ENCODE peak calls at places on chromosome 16, in eight cellular contexts. U, Z, Y, H, J, X, M and K are unnamed samples.
A peak's percentile ranks its signal among the peaks of the same experiment; 100 is the strongest.

GRCh38 chr16:20906225-20906870 is 5.8 kb downstream of the LYRM1 start:
- DNase-seq in X (no peak), M (no peak), H (no peak), J (peak; percentile 92), Y (no peak), Z (no peak), U (peak; percentile 88), K (no peak)

GRCh38 chr16:83439412-83439811 is 368.4 kb upstream of the HSBP1 start:
- DNase-seq in J (no peak), H (no peak), U (no peak), Y (no peak), X (no peak), Z (no peak), M (no peak), K (no peak)

GRCh38 chr16:48366165-48367093 is 18.8 kb downstream of the SIAH1 start:
- DNase-seq in U (peak; percentile 93), M (peak; percentile 77), J (peak; percentile 60), Z (peak; percentile 80), Y (peak; percentile 73), X (peak; percentile 46), H (peak; percentile 76), K (peak; percentile 62)

GRCh38 chr16:89844739-89845339 is 16.6 kb downstream of the SPIRE2 start:
- DNase-seq in U (no peak), X (no peak), Z (no peak), M (no peak), H (no peak), Y (no peak), J (no peak), K (no peak)

GRCh38 chr16:87041286-87041685 is 275.9 kb downstream of the C16orf95 start:
- DNase-seq in U (no peak), H (no peak), J (no peak), M (no peak), X (no peak), Z (no peak), Y (no peak), K (no peak)

GRCh38 chr16:66486773-66487579 is 59.9 kb downstream of the BEAN1 start:
- DNase-seq in M (no peak), J (peak; percentile 44), Y (peak; percentile 61), H (no peak), X (peak; percentile 48), U (peak; percentile 88), Z (no peak), K (no peak)

GRCh38 chr16:81130126-81130525 is 33.9 kb upstream of the GCSH start:
- DNase-seq in M (no peak), H (no peak), Y (no peak), J (no peak), Z (no peak), U (no peak), X (no peak), K (no peak)

GRCh38 chr16:5867250-5867649 is 769.7 kb upstream of the EEF2KMT start:
- DNase-seq in U (no peak), H (no peak), Z (no peak), X (no peak), J (no peak), Y (no peak), M (peak; percentile 68), K (no peak)

GRCh38 chr16:85460252-85460982 is 152.7 kb upstream of the GSE1 start:
- DNase-seq in U (no peak), X (no peak), Y (peak; percentile 34), Z (no peak), M (no peak), J (no peak), H (peak; percentile 67), K (no peak)

GRCh38 chr16:19505600-19506303 is 16.1 kb downstream of the GDE1 start:
- DNase-seq in M (no peak), J (peak; percentile 82), Z (no peak), X (no peak), H (no peak), U (peak; percentile 13), Y (no peak), K (no peak)

GRCh38 chr16:28531777-28532744 is 6.7 kb downstream of the NUPR1 start:
- DNase-seq in Y (peak; percentile 62), Z (peak; percentile 56), X (no peak), H (peak; percentile 78), U (peak; percentile 39), J (no peak), M (no peak), K (peak; percentile 86)

GRCh38 chr16:66472961-66473610 is 46.0 kb downstream of the BEAN1 start:
- DNase-seq in X (no peak), Z (no peak), M (no peak), H (no peak), U (no peak), J (no peak), Y (no peak), K (no peak)

GRCh38 chr16:50591209-50591608 is 43.0 kb downstream of the NKD1 start:
- DNase-seq in J (no peak), Y (no peak), H (no peak), X (no peak), U (no peak), M (no peak), Z (no peak), K (no peak)

GRCh38 chr16:8376858-8377257 is 213.5 kb downstream of the TMEM114 start:
- DNase-seq in U (no peak), H (no peak), J (no peak), Z (no peak), Y (no peak), M (no peak), X (no peak), K (no peak)

GRCh38 chr16:17354121-17354750 is 116.5 kb downstream of the XYLT1 start:
- DNase-seq in H (no peak), Y (no peak), U (no peak), M (no peak), J (no peak), X (peak; percentile 72), Z (no peak), K (peak; percentile 61)

GRCh38 chr16:31452631-31453106 is 6.6 kb upstream of the ARMC5 start:
- DNase-seq in H (peak; percentile 42), J (peak; percentile 61), M (no peak), Y (no peak), X (no peak), Z (no peak), U (peak; percentile 91), K (no peak)
- H3K27ac ChIP-seq in H (no peak overlapping the region), J (peak overlapping the region; percentile 52), M (no peak overlapping the region), Y (peak overlapping the region; percentile 61), X (peak overlapping the region; percentile 95), Z (peak overlapping the region; percentile 30), U (peak overlapping the region; percentile 94), K (no peak overlapping the region)

DNA sequence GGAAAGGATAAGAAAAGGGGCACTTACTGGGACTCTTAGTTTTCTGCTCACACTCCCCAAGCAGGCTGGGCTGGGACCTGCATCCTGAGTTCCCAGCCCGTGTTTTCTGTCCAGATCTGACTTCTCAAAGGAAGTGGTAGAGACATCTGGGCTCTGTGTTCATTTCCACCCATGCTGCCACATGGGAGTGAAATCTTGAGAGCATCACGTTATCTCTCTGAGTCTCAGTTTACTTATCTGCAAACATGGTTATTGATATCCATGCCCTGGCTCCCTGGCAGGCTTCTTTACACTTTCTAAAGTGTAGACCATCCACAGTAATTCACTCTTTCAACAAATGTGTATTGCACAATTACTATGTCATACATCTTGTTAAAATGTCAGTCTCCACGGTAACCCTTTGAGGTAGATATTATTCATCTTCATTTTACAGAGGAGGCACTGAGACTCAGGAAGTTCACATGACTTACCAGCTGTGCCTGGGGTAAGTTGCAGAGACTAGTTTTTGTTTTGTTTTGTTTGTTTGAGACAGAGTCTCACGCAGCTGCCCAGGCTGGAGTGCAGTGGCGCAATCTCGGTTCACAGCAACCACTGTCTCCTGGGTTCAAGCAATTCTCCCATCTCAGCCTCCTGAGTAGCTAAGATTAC is 3.4 kb downstream of the ZNF688 start:
- DNase-seq in X (no peak), Y (peak; percentile 62), M (peak; percentile 87), J (peak; percentile 87), H (no peak), U (peak; percentile 60), Z (no peak), K (no peak)
- TF ChIP-seq EZH2phosphoT487 in X (no peak), Y (no peak), M (no peak), J (no peak), H (no peak), U (no peak), Z (no peak), K (no peak)

DNA sequence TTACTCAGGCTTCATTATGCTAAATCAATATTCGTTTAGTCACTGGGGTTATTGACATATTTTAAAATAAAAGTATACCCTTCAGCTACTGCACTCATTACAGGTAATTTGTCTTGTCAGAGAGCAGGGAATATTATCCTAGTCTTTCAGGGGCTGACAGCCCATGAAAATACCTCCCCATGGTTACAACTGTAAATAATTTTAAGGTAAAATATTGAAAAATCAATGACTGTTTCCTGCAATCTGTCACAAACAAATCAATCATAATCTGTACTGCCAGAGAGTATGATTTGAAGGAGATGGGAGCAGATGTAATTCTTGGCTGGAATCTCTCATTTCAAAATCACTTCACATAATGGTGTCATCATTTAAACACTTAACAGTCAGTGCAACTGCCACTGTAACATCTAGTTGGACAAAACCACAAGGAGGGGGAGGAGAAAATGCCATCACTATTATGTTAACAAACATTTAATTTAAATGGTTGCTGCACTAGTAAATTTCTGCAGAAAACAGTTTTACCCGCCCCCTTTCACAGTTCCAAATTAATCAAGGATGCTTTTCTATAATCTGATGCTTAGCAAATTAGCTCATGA is 9.3 kb upstream of the IRX5 start:
- DNase-seq in J (no peak), X (no peak), Z (no peak), H (no peak), M (no peak), U (peak; percentile 72), Y (no peak), K (no peak)
- H3K27me3 ChIP-seq in J (peaks cover 10% of the 10 kb centered on the region), X (no peaks in the 10 kb centered on the region), Z (peaks cover 3% of the 10 kb centered on the region), H (peaks cover 23% of the 10 kb centered on the region), M (no peaks in the 10 kb centered on the region), U (no peaks in the 10 kb centered on the region), Y (peaks cover 5% of the 10 kb centered on the region), K (peaks cover 10% of the 10 kb centered on the region)

GRCh38 chr16:11705311-11705710 is 37.1 kb downstream of the SNN start:
- DNase-seq in M (no peak), U (no peak), Z (no peak), J (no peak), X (no peak), H (no peak), Y (no peak), K (no peak)

GRCh38 chr16:11708421-11708820 is 34.2 kb downstream of the TXNDC11 start:
- DNase-seq in X (no peak), J (no peak), M (no peak), Y (no peak), H (no peak), Z (no peak), U (peak; percentile 42), K (no peak)

GRCh38 chr16:11706180-11706742 is 36.4 kb downstream of the TXNDC11 start:
- DNase-seq in Z (no peak), X (no peak), J (no peak), U (peak; percentile 27), Y (no peak), H (no peak), M (peak; percentile 88), K (no peak)

GRCh38 chr16:11711662-11712061 is 31.0 kb downstream of the TXNDC11 start:
- DNase-seq in M (no peak), X (no peak), Z (no peak), J (no peak), U (no peak), H (no peak), Y (no peak), K (no peak)

DNA sequence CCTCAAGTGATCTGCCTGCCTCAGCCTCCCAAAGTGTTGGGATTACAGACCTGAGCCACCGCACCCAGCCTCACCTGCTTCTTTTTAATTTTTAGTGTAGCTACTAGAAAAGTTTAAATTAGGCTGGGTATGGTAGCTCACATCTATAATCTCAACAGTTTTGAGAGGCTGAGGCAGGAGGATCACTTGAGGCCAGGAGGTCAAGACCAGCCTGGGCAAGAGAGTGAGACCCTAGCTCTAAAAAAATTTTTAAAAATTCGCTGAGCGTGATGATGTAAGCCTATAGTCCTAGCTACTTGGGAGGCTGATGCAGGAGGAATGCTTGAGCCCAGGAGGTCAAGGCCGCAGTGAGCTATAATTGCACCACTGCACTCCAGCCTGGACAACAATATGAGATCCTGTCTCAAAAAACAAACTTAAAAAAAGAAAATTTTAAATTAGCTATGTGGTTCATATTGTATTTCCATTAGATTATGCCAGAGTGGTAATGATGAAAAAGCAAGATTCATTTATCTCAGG is 34.9 kb downstream of the TXNDC11 start:
- DNase-seq in U (no peak), H (no peak), Y (no peak), J (no peak), M (no peak), Z (no peak), X (no peak), K (no peak)
- H3K27ac ChIP-seq in U (peak overlapping the region; percentile 59), H (no peak overlapping the region), Y (no peak overlapping the region), J (no peak overlapping the region), M (peak overlapping the region; percentile 78), Z (no peak overlapping the region), X (peak overlapping the region; percentile 57), K (no peak overlapping the region)